ENCODE peak calls at places on chromosomes 13 and 19, in eight cellular contexts. One of them, this sample, is unnamed. For H3K27me3, the result is how much of the 10 kb centered on the place peaks cover.

GRCh38 chr13:28750187-28751045 is 31.6 kb upstream of the SLC46A3 start:
- DNase-seq in sigmoid colon: no peak
- DNase-seq in tibial nerve: no peak
- DNase-seq in ovary: no peak
- DNase-seq in stomach: no peak
- DNase-seq in transverse colon: no peak
- DNase-seq in H1: no peak
- DNase-seq in K562: no peak
- DNase-seq in this sample: no peak

GRCh38 chr19:16496613-16496983 is 404 bp downstream of the C19orf44 start:
- DNase-seq in sigmoid colon: peak
- DNase-seq in tibial nerve: no peak
- DNase-seq in ovary: peak
- DNase-seq in stomach: peak
- DNase-seq in transverse colon: peak
- DNase-seq in H1: no peak
- DNase-seq in K562: peak
- DNase-seq in this sample: no peak

GRCh38 chr19:47109177-47109540 is 4.4 kb downstream of the ZC3H4 start:
- DNase-seq in sigmoid colon: no peak
- DNase-seq in tibial nerve: no peak
- DNase-seq in ovary: no peak
- DNase-seq in stomach: no peak
- DNase-seq in transverse colon: no peak
- DNase-seq in H1: no peak
- DNase-seq in K562: no peak
- DNase-seq in this sample: no peak

GRCh38 chr19:12260861-12261260 is 33.8 kb downstream of the ZNF44 start:
- DNase-seq in sigmoid colon: no peak
- DNase-seq in tibial nerve: no peak
- DNase-seq in ovary: no peak
- DNase-seq in stomach: no peak
- DNase-seq in transverse colon: no peak
- DNase-seq in H1: no peak
- DNase-seq in K562: no peak
- DNase-seq in this sample: no peak

GRCh38 chr13:85255978-85256377 is 543.2 kb downstream of the SLITRK6 start:
- DNase-seq in sigmoid colon: no peak
- DNase-seq in tibial nerve: no peak
- DNase-seq in ovary: no peak
- DNase-seq in stomach: no peak
- DNase-seq in transverse colon: no peak
- DNase-seq in H1: no peak
- DNase-seq in K562: no peak
- DNase-seq in this sample: no peak

GRCh38 chr19:53894736-53895135 is 12.7 kb downstream of the PRKCG start:
- DNase-seq in sigmoid colon: no peak
- DNase-seq in tibial nerve: no peak
- DNase-seq in ovary: no peak
- DNase-seq in stomach: no peak
- DNase-seq in transverse colon: no peak
- DNase-seq in H1: no peak
- DNase-seq in K562: no peak
- DNase-seq in this sample: no peak

GRCh38 chr13:113631341-113632095 is 26.5 kb downstream of the ATP4B start:
- DNase-seq in sigmoid colon: peak
- DNase-seq in tibial nerve: no peak
- DNase-seq in ovary: no peak
- DNase-seq in stomach: no peak
- DNase-seq in transverse colon: no peak
- DNase-seq in H1: no peak
- DNase-seq in K562: no peak
- DNase-seq in this sample: peak

GRCh38 chr13:19597523-19597922 is 35.9 kb upstream of the MPHOSPH8 start:
- DNase-seq in sigmoid colon: no peak
- DNase-seq in tibial nerve: no peak
- DNase-seq in ovary: no peak
- DNase-seq in stomach: no peak
- DNase-seq in transverse colon: no peak
- DNase-seq in H1: no peak
- DNase-seq in K562: no peak
- DNase-seq in this sample: no peak

GRCh38 chr19:6018786-6019185 is 40.8 kb upstream of the RANBP3 start:
- DNase-seq in sigmoid colon: peak
- DNase-seq in tibial nerve: no peak
- DNase-seq in ovary: no peak
- DNase-seq in stomach: no peak
- DNase-seq in transverse colon: no peak
- DNase-seq in H1: peak
- DNase-seq in K562: peak
- DNase-seq in this sample: no peak

GRCh38 chr13:95834134-95834765 is 157.3 kb downstream of the DNAJC3 start:
- DNase-seq in sigmoid colon: peak
- DNase-seq in tibial nerve: peak
- DNase-seq in ovary: peak
- DNase-seq in stomach: peak
- DNase-seq in transverse colon: peak
- DNase-seq in H1: peak
- DNase-seq in K562: peak
- DNase-seq in this sample: no peak

DNA sequence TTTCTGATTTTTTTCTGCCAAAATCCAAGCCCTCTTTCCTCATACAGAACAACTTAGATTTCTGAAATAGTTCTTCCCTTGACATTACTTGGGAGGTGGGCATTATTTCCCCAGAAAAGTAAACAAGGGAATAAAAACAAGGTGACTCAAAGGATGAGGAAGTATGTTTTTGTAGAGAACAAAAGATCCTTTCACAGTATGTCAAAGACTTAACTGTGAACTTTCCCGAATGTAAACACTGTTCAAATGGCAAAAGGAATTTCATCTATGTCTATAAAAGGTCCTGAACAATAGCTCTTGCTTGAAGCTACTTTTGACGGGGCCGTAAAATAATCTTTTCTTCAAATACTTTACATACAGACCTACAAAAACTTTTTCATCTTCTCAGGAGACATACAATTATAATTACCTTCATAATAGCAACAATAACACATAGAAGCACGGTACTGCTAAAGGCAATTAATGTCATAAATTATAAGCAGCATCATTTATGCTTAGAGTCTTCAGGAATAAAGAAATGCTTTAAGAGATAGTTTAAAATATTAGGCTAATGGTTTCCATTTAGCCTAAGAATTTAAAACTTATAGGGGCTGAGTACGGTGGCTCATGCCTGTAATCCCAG is 191.1 kb downstream of the RGCC start:
- DNase-seq in sigmoid colon: no peak
- DNase-seq in tibial nerve: no peak
- DNase-seq in ovary: no peak
- DNase-seq in stomach: no peak
- DNase-seq in transverse colon: no peak
- DNase-seq in H1: no peak
- DNase-seq in K562: no peak
- DNase-seq in this sample: no peak
- H3K4me3 ChIP-seq in sigmoid colon: no peak
- H3K4me3 ChIP-seq in tibial nerve: no peak
- H3K4me3 ChIP-seq in ovary: no peak
- H3K4me3 ChIP-seq in stomach: no peak
- H3K4me3 ChIP-seq in transverse colon: no peak
- H3K4me3 ChIP-seq in H1: no peak
- H3K4me3 ChIP-seq in K562: no peak
- H3K4me3 ChIP-seq in this sample: no peak

GRCh38 chr19:35860818-35861639 is 4.3 kb downstream of the KIRREL2 start:
- DNase-seq in sigmoid colon: no peak
- DNase-seq in tibial nerve: no peak
- DNase-seq in ovary: no peak
- DNase-seq in stomach: peak
- DNase-seq in transverse colon: no peak
- DNase-seq in H1: peak
- DNase-seq in K562: peak
- DNase-seq in this sample: no peak
- H3K27me3 ChIP-seq in sigmoid colon: under half
- H3K27me3 ChIP-seq in tibial nerve: under half
- H3K27me3 ChIP-seq in ovary: under half
- H3K27me3 ChIP-seq in stomach: under half
- H3K27me3 ChIP-seq in transverse colon: half or more
- H3K27me3 ChIP-seq in H1: half or more
- H3K27me3 ChIP-seq in K562: under half
- H3K27me3 ChIP-seq in this sample: half or more

DNA sequence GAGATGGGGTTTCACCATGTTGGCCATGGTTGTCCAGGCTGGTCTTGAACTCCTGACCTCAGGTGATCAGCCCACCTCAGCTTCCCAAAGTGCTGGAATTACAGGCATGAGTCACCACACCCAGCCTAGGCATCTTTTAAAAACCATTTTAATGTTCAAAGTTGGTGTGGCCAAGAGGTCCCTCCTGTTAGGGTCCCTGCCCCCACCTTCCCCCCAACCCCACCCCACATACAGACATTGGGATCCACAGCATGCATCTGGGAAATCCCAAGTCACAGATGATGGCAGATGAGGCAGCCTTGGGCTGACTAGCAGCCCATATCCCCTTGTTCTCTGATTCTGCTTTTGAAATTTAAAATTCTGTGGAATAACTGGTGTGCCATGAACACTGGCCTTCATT is 226.0 kb downstream of the KATNAL1 start:
- DNase-seq in sigmoid colon: no peak
- DNase-seq in tibial nerve: no peak
- DNase-seq in ovary: no peak
- DNase-seq in stomach: no peak
- DNase-seq in transverse colon: no peak
- DNase-seq in H1: no peak
- DNase-seq in K562: no peak
- DNase-seq in this sample: no peak
- TF ChIP-seq EP300 in sigmoid colon: no peak
- TF ChIP-seq EP300 in tibial nerve: no peak
- TF ChIP-seq EP300 in ovary: no peak
- TF ChIP-seq EP300 in stomach: no peak
- TF ChIP-seq EP300 in transverse colon: no peak
- TF ChIP-seq EP300 in H1: no peak
- TF ChIP-seq EP300 in K562: no peak
- TF ChIP-seq EP300 in this sample: no peak

GRCh38 chr19:48511800-48512503 is at the start of gene LMTK3:
- DNase-seq in sigmoid colon: no peak
- DNase-seq in tibial nerve: no peak
- DNase-seq in ovary: no peak
- DNase-seq in stomach: no peak
- DNase-seq in transverse colon: peak
- DNase-seq in H1: no peak
- DNase-seq in K562: peak
- DNase-seq in this sample: no peak
- H3K4me3 ChIP-seq in sigmoid colon: no peak
- H3K4me3 ChIP-seq in tibial nerve: no peak
- H3K4me3 ChIP-seq in ovary: no peak
- H3K4me3 ChIP-seq in stomach: peak
- H3K4me3 ChIP-seq in transverse colon: no peak
- H3K4me3 ChIP-seq in H1: peak
- H3K4me3 ChIP-seq in K562: no peak
- H3K4me3 ChIP-seq in this sample: peak

GRCh38 chr13:112053744-112054615 is 13.0 kb upstream of the SOX1 start:
- DNase-seq in sigmoid colon: no peak
- DNase-seq in tibial nerve: no peak
- DNase-seq in ovary: no peak
- DNase-seq in stomach: no peak
- DNase-seq in transverse colon: no peak
- DNase-seq in H1: no peak
- DNase-seq in K562: no peak
- DNase-seq in this sample: peak
- H3K27me3 ChIP-seq in sigmoid colon: under half
- H3K27me3 ChIP-seq in tibial nerve: under half
- H3K27me3 ChIP-seq in ovary: under half
- H3K27me3 ChIP-seq in stomach: under half
- H3K27me3 ChIP-seq in transverse colon: half or more
- H3K27me3 ChIP-seq in H1: half or more
- H3K27me3 ChIP-seq in K562: under half
- H3K27me3 ChIP-seq in this sample: half or more

DNA sequence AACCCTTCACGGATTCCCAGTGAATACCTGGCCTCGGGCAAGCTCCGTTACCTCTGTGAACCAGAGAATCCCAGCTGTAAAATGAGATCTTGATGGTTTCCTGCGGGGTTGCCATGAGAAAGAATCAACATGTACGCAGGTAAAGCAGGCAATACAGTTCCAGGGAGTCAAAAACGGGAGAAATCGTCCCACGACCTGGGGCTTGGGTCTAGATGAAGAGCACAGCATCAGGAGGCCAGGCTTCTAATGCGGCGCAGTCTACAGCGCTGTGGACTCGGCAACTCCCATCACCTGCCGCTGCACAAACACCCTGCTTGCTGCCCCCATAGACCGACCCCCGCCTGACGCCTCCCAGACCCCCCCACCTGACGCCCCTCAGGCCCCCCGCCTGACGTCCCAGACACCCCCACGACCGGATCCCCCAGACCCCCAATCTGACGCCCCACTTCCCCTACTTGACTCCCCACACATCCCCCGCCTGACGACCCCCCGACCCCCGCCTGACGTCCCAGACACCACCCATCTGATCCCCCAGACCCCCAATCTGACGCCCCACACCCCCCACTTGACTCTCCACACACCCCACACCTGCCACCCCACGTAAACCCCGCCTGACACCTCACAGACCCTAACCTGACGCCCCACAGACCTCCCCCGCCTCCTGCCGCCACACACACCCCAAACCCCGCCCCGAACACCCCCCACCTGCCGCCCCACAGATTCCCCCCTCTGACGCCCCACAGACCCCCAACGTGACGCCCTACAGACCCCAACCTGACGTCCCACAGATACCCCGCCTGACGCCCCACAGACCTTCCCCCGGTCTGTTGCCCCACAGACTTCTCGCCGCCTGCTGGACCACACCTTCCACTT is 589 bp downstream of the LIG4 start:
- DNase-seq in sigmoid colon: peak
- DNase-seq in tibial nerve: no peak
- DNase-seq in ovary: no peak
- DNase-seq in stomach: no peak
- DNase-seq in transverse colon: no peak
- DNase-seq in H1: no peak
- DNase-seq in K562: no peak
- DNase-seq in this sample: peak
- TF ChIP-seq EP300 in sigmoid colon: no peak
- TF ChIP-seq EP300 in tibial nerve: no peak
- TF ChIP-seq EP300 in ovary: no peak
- TF ChIP-seq EP300 in stomach: no peak
- TF ChIP-seq EP300 in transverse colon: no peak
- TF ChIP-seq EP300 in H1: no peak
- TF ChIP-seq EP300 in K562: no peak
- TF ChIP-seq EP300 in this sample: no peak

GRCh38 chr19:10295305-10295846 is 5.6 kb downstream of the ICAM5 start:
- DNase-seq in sigmoid colon: no peak
- DNase-seq in tibial nerve: no peak
- DNase-seq in ovary: no peak
- DNase-seq in stomach: peak
- DNase-seq in transverse colon: peak
- DNase-seq in H1: no peak
- DNase-seq in K562: no peak
- DNase-seq in this sample: no peak
- H3K4me3 ChIP-seq in sigmoid colon: peak
- H3K4me3 ChIP-seq in tibial nerve: peak
- H3K4me3 ChIP-seq in ovary: no peak
- H3K4me3 ChIP-seq in stomach: peak
- H3K4me3 ChIP-seq in transverse colon: peak
- H3K4me3 ChIP-seq in H1: peak
- H3K4me3 ChIP-seq in K562: no peak
- H3K4me3 ChIP-seq in this sample: peak

GRCh38 chr13:93953856-93954255 is 525.6 kb downstream of the DCT start:
- DNase-seq in sigmoid colon: no peak
- DNase-seq in tibial nerve: no peak
- DNase-seq in ovary: no peak
- DNase-seq in stomach: no peak
- DNase-seq in transverse colon: no peak
- DNase-seq in H1: no peak
- DNase-seq in K562: no peak
- DNase-seq in this sample: no peak
- H3K27me3 ChIP-seq in sigmoid colon: under half
- H3K27me3 ChIP-seq in tibial nerve: under half
- H3K27me3 ChIP-seq in ovary: under half
- H3K27me3 ChIP-seq in stomach: under half
- H3K27me3 ChIP-seq in transverse colon: under half
- H3K27me3 ChIP-seq in H1: under half
- H3K27me3 ChIP-seq in K562: under half
- H3K27me3 ChIP-seq in this sample: under half

This sample was measured in suprapubic skin.